ENCODE peak calls at places on chromosome 16, in eight cellular contexts. U is neural progenitor cell; A is GM12878; I is adrenal gland; J is kidney; N is CD4-positive, alpha-beta T cell; Q is cardiac muscle cell; E is CD8-positive, alpha-beta T cell. D is an unnamed sample.

GRCh38 chr16:62225675-62226074 is 189.4 kb upstream of the CDH8 start:
- DNase-seq in U (peak; percentile 78), A (peak; percentile 24), I (peak; percentile 87), J (peak; percentile 67), N (no peak), Q (peak; percentile 3), E (no peak), D (no peak)

GRCh38 chr16:69796285-69797118 is 34.4 kb downstream of the WWP2 start:
- DNase-seq in U (peak; percentile 80), A (no peak), I (no peak), J (no peak), N (no peak), Q (peak; percentile 81), E (no peak), D (no peak)

GRCh38 chr16:7318661-7319060 is 14.0 kb upstream of the RBFOX1 start:
- DNase-seq in U (no peak), A (no peak), I (no peak), J (no peak), N (no peak), Q (no peak), E (no peak), D (no peak)

GRCh38 chr16:50263060-50263909 is 3.1 kb upstream of the ADCY7 start:
- DNase-seq in U (no peak), A (no peak), I (no peak), J (peak; percentile 65), N (no peak), Q (no peak), E (no peak), D (no peak)

GRCh38 chr16:50460538-50461399 is 87.4 kb upstream of the NKD1 start:
- DNase-seq in U (no peak), A (no peak), I (no peak), J (no peak), N (no peak), Q (no peak), E (no peak), D (peak; percentile 32)

GRCh38 chr16:58500329-58501241 is 642 bp downstream of the NDRG4 start:
- DNase-seq in U (peak; percentile 52), A (no peak), I (no peak), J (peak; percentile 76), N (no peak), Q (no peak), E (no peak), D (no peak)

GRCh38 chr16:87707097-87707496 is 58.7 kb downstream of the KLHDC4 start:
- DNase-seq in U (peak; percentile 52), A (no peak), I (no peak), J (no peak), N (no peak), Q (no peak), E (no peak), D (no peak)

GRCh38 chr16:22633794-22634193 is 123.1 kb downstream of the NPIPB5 start:
- DNase-seq in U (no peak), A (no peak), I (no peak), J (no peak), N (no peak), Q (no peak), E (no peak), D (no peak)

GRCh38 chr16:58056580-58056979 is 31.0 kb downstream of the MMP15 start:
- DNase-seq in U (no peak), A (no peak), I (no peak), J (no peak), N (no peak), Q (no peak), E (no peak), D (no peak)

GRCh38 chr16:63787014-63787413 is 1334.8 kb downstream of the CDH11 start:
- DNase-seq in U (no peak), A (no peak), I (no peak), J (no peak), N (no peak), Q (no peak), E (no peak), D (no peak)
- H3K9me3 ChIP-seq in U (peaks cover 33% of the 10 kb centered on the region), A (no peaks in the 10 kb centered on the region), I (no peaks in the 10 kb centered on the region), J (no peaks in the 10 kb centered on the region), N (peaks cover 5% of the 10 kb centered on the region), Q (no peaks in the 10 kb centered on the region), E (peaks cover 4% of the 10 kb centered on the region), D (no peaks in the 10 kb centered on the region)

DNA sequence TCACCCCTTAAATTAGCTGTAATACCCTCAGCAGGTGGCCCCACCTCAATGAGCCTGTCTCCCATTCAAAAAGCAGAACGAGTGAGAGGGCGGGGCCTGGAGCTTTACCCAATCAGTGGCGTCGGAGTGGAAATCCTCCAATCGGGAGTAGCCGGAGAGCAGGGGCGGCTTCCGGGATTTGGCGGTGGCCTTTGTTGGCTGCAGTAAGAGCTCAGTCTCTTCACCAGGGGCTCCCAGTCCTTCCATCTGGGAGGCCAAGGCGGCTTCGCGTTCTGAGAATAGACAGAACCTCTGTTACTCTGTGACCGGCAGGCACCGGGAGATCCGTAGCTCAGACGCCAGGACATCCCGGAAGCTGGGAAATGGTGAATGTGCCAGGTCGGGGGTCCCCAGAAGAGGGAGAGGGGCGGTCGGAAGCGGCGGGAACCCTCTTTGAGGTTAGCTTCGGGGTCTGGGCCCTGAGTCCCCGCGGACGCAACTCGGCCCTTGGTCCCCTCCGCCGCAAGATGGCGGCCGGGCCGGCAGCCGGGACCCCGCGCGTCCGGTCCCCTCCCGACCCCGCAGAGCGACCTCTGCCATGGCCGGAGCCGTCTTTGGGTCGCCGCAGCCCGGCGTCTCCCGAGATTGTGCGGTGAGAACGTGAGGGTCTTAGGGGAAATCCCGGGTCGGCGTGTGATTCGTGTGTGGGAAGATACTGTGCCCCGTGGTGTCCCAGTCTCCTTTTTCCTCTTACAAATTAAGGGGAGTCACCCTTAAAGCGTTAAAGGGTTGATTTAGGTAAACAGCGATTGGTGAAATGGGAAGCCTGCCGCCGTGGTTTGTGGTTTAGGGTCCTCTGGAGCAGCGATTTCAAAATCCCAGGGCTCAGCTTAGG is 160.3 kb upstream of the ZNF267 start:
- DNase-seq in U (peak; percentile 95), A (peak; percentile 79), I (peak; percentile 96), J (peak; percentile 97), N (peak; percentile 89), Q (peak; percentile 95), E (peak; percentile 91), D (peak; percentile 94)
- TF ChIP-seq CTCF in U (peak; percentile 4), A (no peak), I (no peak), J (no peak), N (no peak), Q (no peak), E (no peak), D (no peak)

GRCh38 chr16:35176449-35176848 is 1717.0 kb downstream of the TP53TG3F start:
- DNase-seq in U (no peak), A (no peak), I (no peak), J (no peak), N (no peak), Q (no peak), E (no peak), D (no peak)
- H3K9me3 ChIP-seq in U (peaks cover 18% of the 10 kb centered on the region), A (no peaks in the 10 kb centered on the region), I (no peaks in the 10 kb centered on the region), J (peaks cover 2% of the 10 kb centered on the region), N (peaks cover 8% of the 10 kb centered on the region), Q (no peaks in the 10 kb centered on the region), E (no peaks in the 10 kb centered on the region), D (no peaks in the 10 kb centered on the region)

GRCh38 chr16:1941162-1941923 is 1.7 kb downstream of the MSRB1 start:
- DNase-seq in U (peak; percentile 58), A (no peak), I (no peak), J (no peak), N (no peak), Q (peak; percentile 56), E (no peak), D (no peak)
- TF ChIP-seq CTCF in U (peak; percentile 35), A (no peak), I (no peak), J (peak; percentile 23), N (no peak), Q (peak; percentile 38), E (no peak), D (no peak)

GRCh38 chr16:77998350-77999023 is 23.9 kb upstream of the CLEC3A start:
- DNase-seq in U (no peak), A (no peak), I (no peak), J (no peak), N (no peak), Q (no peak), E (no peak), D (no peak)
- H3K9me3 ChIP-seq in U (no peaks in the 10 kb centered on the region), A (peaks cover 2% of the 10 kb centered on the region), I (no peaks in the 10 kb centered on the region), J (peaks cover 3% of the 10 kb centered on the region), N (peaks cover 15% of the 10 kb centered on the region), Q (no peaks in the 10 kb centered on the region), E (peaks cover 8% of the 10 kb centered on the region), D (peaks cover 9% of the 10 kb centered on the region)